ENCODE peak calls at places on chromosomes 11 and 22, in four cellular contexts. K, B, A and W are unnamed samples.

GRCh38 chr11:29333993-29334780 is 682.6 kb downstream of the KCNA4 start:
- DNase-seq in K (no peak), B (peak; percentile 88), A (peak; percentile 38), W (peak; percentile 31)

GRCh38 chr22:27518583-27519437 is 282.7 kb downstream of the MN1 start:
- DNase-seq in K (no peak), B (peak; percentile 16), A (no peak), W (no peak)

GRCh38 chr11:46649180-46649738 is 31.9 kb downstream of the ATG13 start:
- DNase-seq in K (no peak), B (peak; percentile 97), A (no peak), W (no peak)

GRCh38 chr11:120547301-120547700 is 35.8 kb downstream of the GRIK4 start:
- DNase-seq in K (no peak), B (peak; percentile 39), A (no peak), W (no peak)

GRCh38 chr11:14275081-14275480 is 83.9 kb downstream of the RRAS2 start:
- DNase-seq in K (no peak), B (peak; percentile 71), A (no peak), W (no peak)

GRCh38 chr22:29739346-29739875 is 19.6 kb downstream of the CABP7 start:
- DNase-seq in K (no peak), B (no peak), A (no peak), W (no peak)

GRCh38 chr22:46069518-46070214 is 80.7 kb upstream of the PPARA start:
- DNase-seq in K (no peak), B (peak; percentile 91), A (no peak), W (no peak)

GRCh38 chr22:47678048-47678447 is 915.6 kb downstream of the TBC1D22A start:
- DNase-seq in K (no peak), B (no peak), A (no peak), W (no peak)

GRCh38 chr11:96748639-96749370 is 359.0 kb downstream of the JRKL start:
- DNase-seq in K (no peak), B (peak; percentile 46), A (no peak), W (no peak)

GRCh38 chr11:126426820-126427749 is 71.6 kb downstream of the ST3GAL4 start:
- DNase-seq in K (no peak), B (no peak), A (no peak), W (no peak)

GRCh38 chr22:26414347-26414746 is 14.7 kb upstream of the ASPHD2 start:
- DNase-seq in K (no peak), B (no peak), A (no peak), W (no peak)

GRCh38 chr11:76617553-76618265 is 52.8 kb downstream of the LRRC32 start:
- DNase-seq in K (no peak), B (peak; percentile 55), A (no peak), W (no peak)

GRCh38 chr11:120331301-120331966 is 4.8 kb upstream of the ARHGEF12 start:
- DNase-seq in K (no peak), B (peak; percentile 91), A (no peak), W (no peak)

GRCh38 chr11:35214792-35215193 is 75.8 kb downstream of the CD44 start:
- DNase-seq in K (no peak), B (peak; percentile 97), A (no peak), W (no peak)

GRCh38 chr22:33756508-33756949 is 163.7 kb downstream of the LARGE1 start:
- DNase-seq in K (no peak), B (no peak), A (no peak), W (no peak)
- TF ChIP-seq CTCF in K (no peak), B (no peak), A (no peak), W (peak; percentile 11)

DNA sequence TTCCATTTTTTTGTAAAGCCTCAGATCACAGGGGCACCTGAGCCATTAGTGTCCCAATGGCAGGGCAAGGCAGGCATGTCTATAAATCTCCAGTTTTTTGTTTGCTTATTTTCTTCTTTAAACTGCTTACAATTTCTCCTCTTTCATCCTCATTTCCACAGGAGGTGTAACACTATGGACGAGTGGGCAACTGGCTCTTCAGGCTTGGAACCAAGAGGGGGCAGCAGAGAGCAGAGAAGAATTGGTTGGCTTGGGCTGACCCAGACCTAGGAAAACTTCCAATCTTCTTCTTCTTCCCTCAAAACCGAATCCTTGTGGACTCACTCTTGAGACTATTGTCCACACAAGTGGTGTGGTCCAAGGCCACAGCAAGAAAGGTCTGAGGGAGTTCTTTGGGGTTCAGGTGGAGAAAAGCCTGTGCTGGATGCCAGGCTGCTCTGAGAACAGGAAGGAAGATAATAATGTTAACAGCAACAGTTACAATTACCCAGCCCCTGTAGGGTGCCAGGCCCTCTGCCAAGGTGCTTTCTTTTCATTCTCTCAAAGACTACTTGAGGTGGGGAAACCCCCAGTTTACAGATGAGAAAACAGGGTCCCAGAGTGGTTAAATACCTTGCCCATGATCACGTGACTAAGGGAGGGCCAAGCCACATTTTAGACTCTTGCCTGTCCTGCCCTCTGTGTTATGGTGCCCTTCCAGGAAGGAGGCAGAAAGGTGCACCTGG is 70.7 kb upstream of the E2F8 start:
- DNase-seq in K (peak; percentile 6), B (peak; percentile 50), A (peak; percentile 62), W (peak; percentile 50)
- TF ChIP-seq CTCF in K (peak; percentile 56), B (peak; percentile 88), A (peak; percentile 57), W (peak; percentile 75)

DNA sequence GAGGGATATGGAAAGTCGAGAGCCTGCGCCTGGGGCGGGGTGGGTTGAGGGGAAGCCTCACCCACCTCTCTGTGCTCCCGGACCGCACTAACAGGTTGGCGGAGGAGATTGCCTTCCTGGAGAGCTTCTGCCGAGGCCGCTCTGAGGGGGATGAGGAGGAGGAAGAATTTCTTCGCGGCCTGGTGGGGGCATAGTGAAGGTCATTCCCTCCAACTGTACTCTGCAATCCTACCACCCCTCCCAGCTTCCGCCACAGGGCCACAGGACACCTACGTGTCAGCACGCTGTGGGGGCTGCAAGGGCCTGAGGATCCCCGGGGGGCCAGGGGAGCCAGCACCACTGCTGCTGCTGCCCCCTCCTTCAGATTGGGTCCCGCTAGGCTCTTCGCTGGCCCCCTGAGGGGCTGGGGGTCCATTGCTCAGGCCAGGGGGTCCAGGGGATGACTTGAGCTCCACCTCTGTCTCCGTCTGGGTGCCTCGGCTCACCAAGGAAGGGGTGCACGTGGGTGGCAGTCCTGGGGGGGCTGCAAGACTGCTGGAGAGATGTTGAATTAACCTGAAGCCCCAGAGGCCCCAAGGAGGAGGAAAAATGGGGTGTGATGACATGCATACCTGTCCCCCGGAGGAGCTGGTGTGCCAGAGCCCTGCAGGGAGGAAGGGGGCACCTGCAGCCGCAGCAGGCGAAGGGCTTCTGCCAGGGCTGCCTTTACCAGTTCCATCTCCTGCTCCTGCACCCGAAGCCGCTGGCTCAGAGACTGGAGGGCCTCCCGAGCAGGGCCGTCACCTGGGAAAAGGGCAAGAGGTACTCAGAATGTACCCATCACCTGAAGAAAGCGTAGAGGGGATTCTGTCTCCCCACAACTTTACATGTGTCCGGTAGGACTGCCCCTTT is 1.5 kb downstream of the EML3 start:
- DNase-seq in K (no peak), B (no peak), A (no peak), W (no peak)
- TF ChIP-seq CTCF in K (no peak), B (no peak), A (no peak), W (no peak)

GRCh38 chr11:68312117-68312779 is at the start of gene LRP5:
- DNase-seq in K (no peak), B (peak; percentile 10), A (peak; percentile 84), W (peak; percentile 83)
- TF ChIP-seq CTCF in K (no peak), B (no peak), A (no peak), W (no peak)

DNA sequence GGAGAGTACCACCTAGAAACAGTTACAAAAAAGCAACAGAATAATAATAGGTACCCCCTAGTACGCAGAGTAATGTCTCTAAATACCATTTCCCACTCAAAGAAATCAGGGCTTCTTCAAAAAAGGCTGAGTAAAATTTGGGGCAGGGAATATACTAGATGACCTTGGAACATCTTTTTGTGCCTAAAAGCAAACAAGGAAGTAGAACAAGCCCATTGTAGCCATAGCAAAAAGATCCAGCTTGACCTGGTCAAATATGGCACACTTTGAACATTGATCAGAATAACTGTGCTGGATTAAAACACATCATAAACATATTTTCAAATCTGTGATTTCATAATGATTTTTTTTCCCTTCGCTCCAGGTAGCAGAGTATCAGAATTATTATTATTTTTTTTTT is 91.5 kb downstream of the YAP1 start:
- DNase-seq in K (no peak), B (no peak), A (no peak), W (no peak)
- TF ChIP-seq CTCF in K (no peak), B (no peak), A (no peak), W (no peak)

GRCh38 chr22:34243023-34243422 is 322.7 kb upstream of the LARGE1 start:
- DNase-seq in K (no peak), B (no peak), A (no peak), W (no peak)
- TF ChIP-seq CTCF in K (no peak), B (no peak), A (no peak), W (no peak)